ENCODE peak calls at places on chromosomes 7 and 10, in ten cellular contexts. C, B, G, D, Y, T, M, J, Z and E are unnamed samples.

GRCh38 chr10:80498833-80499671 is 38.6 kb upstream of the SH2D4B start:
- DNase-seq in C (no peak), Y (peak), G (peak), Z (peak), T (peak), J (peak), B (peak), D (peak), M (peak), E (peak)

GRCh38 chr10:44973323-44974081 is 5.1 kb downstream of the DEPP1 start:
- DNase-seq in M (peak), C (no peak), J (no peak), G (no peak), Y (no peak), Z (no peak), T (no peak), D (peak), B (no peak), E (peak)

GRCh38 chr7:139117599-139118233 is 8.2 kb upstream of the ZC3HAV1 start:
- DNase-seq in Z (no peak), J (no peak), Y (no peak), G (no peak), D (no peak), T (no peak), B (no peak), C (no peak), M (no peak), E (no peak)

GRCh38 chr7:108308276-108308675 is 148.0 kb downstream of the NRCAM start:
- DNase-seq in G (no peak), M (no peak), T (no peak), Y (no peak), D (no peak), C (no peak), Z (no peak), B (no peak), J (no peak), E (no peak)

GRCh38 chr7:28708458-28708951 is 249.6 kb downstream of the TRIL start:
- DNase-seq in J (no peak), Z (no peak), M (no peak), C (no peak), D (no peak), Y (no peak), T (no peak), B (peak), G (no peak), E (no peak)

GRCh38 chr7:142960955-142961512 is 1.1 kb downstream of the KEL start:
- DNase-seq in Z (peak), G (no peak), T (no peak), M (no peak), D (no peak), C (no peak), B (no peak), Y (no peak), J (no peak), E (no peak)

GRCh38 chr10:8150401-8150905 is 96.0 kb downstream of the GATA3 start:
- DNase-seq in C (no peak), Y (no peak), B (no peak), Z (no peak), M (no peak), G (no peak), J (no peak), D (no peak), T (no peak), E (no peak)

GRCh38 chr7:24510781-24511180 is 62.5 kb upstream of the PALS2 start:
- DNase-seq in B (no peak), G (no peak), M (no peak), Y (no peak), D (no peak), T (no peak), Z (no peak), C (no peak), J (no peak), E (no peak)

GRCh38 chr10:6669269-6669859 is 89.3 kb upstream of the PRKCQ start:
- DNase-seq in D (no peak), Y (peak), Z (peak), M (no peak), C (no peak), G (peak), J (no peak), B (peak), T (peak), E (peak)

GRCh38 chr7:158030071-158030470 is 557.6 kb downstream of the PTPRN2 start:
- DNase-seq in T (no peak), D (no peak), C (no peak), B (no peak), M (no peak), J (no peak), Y (no peak), G (no peak), Z (no peak), E (no peak)

GRCh38 chr7:94375167-94375566 is 19.5 kb upstream of the COL1A2 start:
- DNase-seq in J (peak), C (no peak), T (peak), D (peak), B (peak), G (peak), Y (peak), Z (no peak), M (peak), E (peak)

GRCh38 chr10:96043895-96044580 is 655 bp downstream of the CCNJ start:
- DNase-seq in Y (no peak), D (peak), B (peak), J (peak), T (no peak), C (no peak), M (peak), G (peak), Z (peak), E (peak)

GRCh38 chr7:155833651-155834050 is 21.4 kb upstream of the SHH start:
- DNase-seq in T (no peak), J (peak), Y (no peak), B (no peak), G (no peak), C (no peak), D (peak), Z (no peak), M (no peak), E (no peak)

GRCh38 chr7:116224492-116225098 is 14.3 kb downstream of the TES start:
- DNase-seq in M (no peak), Y (no peak), B (no peak), G (no peak), T (no peak), D (no peak), Z (no peak), J (no peak), C (no peak), E (no peak)

GRCh38 chr7:77353911-77354310 is 62.2 kb downstream of the GSAP start:
- DNase-seq in D (no peak), Z (no peak), J (no peak), B (no peak), Y (no peak), T (no peak), C (no peak), M (no peak), G (no peak), E (no peak)

GRCh38 chr10:107546239-107546638 is 381.7 kb upstream of the SORCS1 start:
- DNase-seq in G (peak), Y (peak), M (no peak), D (no peak), C (no peak), Z (peak), T (peak), J (no peak), B (no peak), E (no peak)

GRCh38 chr7:43537765-43538403 is 45.0 kb upstream of the STK17A start:
- DNase-seq in M (no peak), G (peak), Y (no peak), D (no peak), C (no peak), J (no peak), T (no peak), Z (no peak), B (no peak), E (no peak)

GRCh38 chr7:44063894-44064651 is 1.3 kb downstream of the PGAM2 start:
- DNase-seq in C (no peak), M (no peak), Z (no peak), B (no peak), J (peak), T (no peak), D (peak), G (no peak), Y (no peak), E (no peak)

GRCh38 chr7:108181073-108181985 is 51.2 kb upstream of the LAMB4 start:
- DNase-seq in C (peak), M (no peak), J (no peak), T (peak), G (peak), B (peak), Y (no peak), D (no peak), Z (peak), E (no peak)

GRCh38 chr10:126857178-126857806 is 47.9 kb upstream of the DOCK1 start:
- DNase-seq in D (no peak), J (no peak), B (no peak), G (no peak), C (no peak), Z (no peak), M (no peak), Y (no peak), T (no peak), E (no peak)
- H3K4me3 ChIP-seq in D (no peak), J (no peak), B (no peak), G (no peak), C (no peak), Z (no peak), M (no peak), Y (no peak), T (no peak), E (no peak)

DNA sequence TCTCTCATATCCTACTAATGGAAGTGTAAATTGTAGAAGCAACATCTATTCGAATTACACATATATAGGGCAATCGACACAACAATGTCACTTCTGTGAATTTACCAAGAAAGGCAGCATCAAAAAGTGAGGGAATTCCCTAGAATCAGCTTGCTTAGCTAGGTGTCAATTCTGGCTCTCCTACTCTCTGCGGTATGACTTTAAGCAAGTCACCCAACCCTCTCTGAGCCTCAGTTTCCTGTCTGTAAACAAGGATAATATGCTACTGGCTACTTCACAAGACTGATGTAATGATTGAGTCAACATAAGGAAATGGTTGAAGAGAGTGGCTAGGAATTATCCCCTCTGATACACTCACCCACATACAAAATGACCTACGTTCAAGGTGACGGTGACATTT is 19.4 kb downstream of the CCDC6 start:
- DNase-seq in T (no peak), G (no peak), D (no peak), C (no peak), Y (no peak), Z (peak), J (no peak), M (no peak), B (no peak), E (no peak)
- H3K4me3 ChIP-seq in T (no peak), G (no peak), D (no peak), C (no peak), Y (no peak), Z (no peak), J (no peak), M (no peak), B (no peak), E (no peak)

GRCh38 chr10:29646238-29646902 is 11.6 kb upstream of the SVIL start:
- DNase-seq in M (no peak), B (no peak), D (no peak), G (peak), C (no peak), T (peak), J (no peak), Y (peak), Z (peak), E (no peak)

GRCh38 chr10:29647483-29647882 is 12.7 kb upstream of the SVIL start:
- DNase-seq in J (no peak), Y (no peak), T (no peak), D (no peak), M (no peak), B (peak), Z (no peak), C (no peak), G (no peak), E (no peak)

GRCh38 chr10:29642996-29643395 is 8.2 kb upstream of the SVIL start:
- DNase-seq in C (no peak), M (no peak), T (no peak), G (peak), Z (no peak), J (no peak), D (peak), Y (no peak), B (no peak), E (no peak)

GRCh38 chr10:29646960-29647431 is 12.2 kb upstream of the SVIL start:
- DNase-seq in T (no peak), C (peak), J (no peak), Y (no peak), M (no peak), D (no peak), G (peak), Z (no peak), B (no peak), E (no peak)

GRCh38 chr10:29643785-29644501 is 9.2 kb upstream of the SVIL start:
- DNase-seq in Y (no peak), B (no peak), J (no peak), G (peak), M (peak), T (no peak), Z (no peak), C (no peak), D (peak), E (no peak)
- H3K4me3 ChIP-seq in Y (no peak), B (no peak), J (no peak), G (no peak), M (no peak), T (no peak), Z (no peak), C (no peak), D (no peak), E (no peak)

GRCh38 chr7:64469673-64470072 is 93.2 kb downstream of the ZNF680 start:
- DNase-seq in J (no peak), T (no peak), D (no peak), G (no peak), Y (no peak), C (no peak), M (no peak), Z (no peak), B (no peak), E (no peak)

GRCh38 chr7:64465551-64465950 is 97.3 kb downstream of the ZNF680 start:
- DNase-seq in G (no peak), M (no peak), C (no peak), B (no peak), T (no peak), J (no peak), Y (no peak), Z (no peak), D (no peak), E (no peak)

DNA sequence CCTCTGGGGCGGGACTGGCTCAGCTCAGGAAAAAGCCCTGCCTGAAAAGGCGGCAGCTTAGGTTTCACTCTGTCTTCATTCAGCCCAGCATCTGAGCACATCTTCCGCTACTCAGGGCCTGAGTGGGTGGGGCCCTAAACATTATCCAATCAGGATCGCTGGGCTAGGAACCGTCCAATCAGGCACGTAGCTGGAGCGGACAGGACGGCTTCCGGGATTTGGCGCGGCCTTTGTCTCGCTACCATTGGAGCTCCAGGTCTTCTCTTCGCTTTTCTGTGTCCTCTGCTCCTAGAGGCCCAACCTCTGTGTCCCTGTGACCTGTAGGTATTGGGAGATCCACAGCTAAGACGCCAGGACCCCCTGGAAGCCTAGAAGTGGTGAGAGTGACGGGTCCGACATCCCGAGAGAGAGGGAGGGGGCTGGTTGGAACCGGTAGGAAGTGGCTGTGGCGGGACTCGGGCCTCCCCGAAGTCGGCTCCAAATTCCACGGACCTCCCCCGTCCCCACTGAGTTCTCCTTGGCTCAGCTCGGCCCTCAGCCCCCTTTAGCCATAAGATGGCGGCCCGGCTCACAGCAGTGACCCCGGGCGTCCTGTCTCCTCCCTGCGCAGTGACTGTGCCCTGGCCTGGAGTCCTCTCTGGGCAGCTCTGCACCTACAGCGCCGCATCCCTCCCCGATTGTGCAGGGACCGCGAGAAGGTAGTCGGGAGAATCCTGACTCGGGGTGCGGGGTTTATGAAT is 99.1 kb downstream of the ZNF680 start:
- DNase-seq in D (peak), C (peak), Z (peak), Y (peak), T (no peak), B (peak), G (peak), M (peak), J (peak), E (peak)
- H3K4me3 ChIP-seq in D (peak), C (no peak), Z (no peak), Y (peak), T (no peak), B (no peak), G (peak), M (peak), J (peak), E (no peak)

DNA sequence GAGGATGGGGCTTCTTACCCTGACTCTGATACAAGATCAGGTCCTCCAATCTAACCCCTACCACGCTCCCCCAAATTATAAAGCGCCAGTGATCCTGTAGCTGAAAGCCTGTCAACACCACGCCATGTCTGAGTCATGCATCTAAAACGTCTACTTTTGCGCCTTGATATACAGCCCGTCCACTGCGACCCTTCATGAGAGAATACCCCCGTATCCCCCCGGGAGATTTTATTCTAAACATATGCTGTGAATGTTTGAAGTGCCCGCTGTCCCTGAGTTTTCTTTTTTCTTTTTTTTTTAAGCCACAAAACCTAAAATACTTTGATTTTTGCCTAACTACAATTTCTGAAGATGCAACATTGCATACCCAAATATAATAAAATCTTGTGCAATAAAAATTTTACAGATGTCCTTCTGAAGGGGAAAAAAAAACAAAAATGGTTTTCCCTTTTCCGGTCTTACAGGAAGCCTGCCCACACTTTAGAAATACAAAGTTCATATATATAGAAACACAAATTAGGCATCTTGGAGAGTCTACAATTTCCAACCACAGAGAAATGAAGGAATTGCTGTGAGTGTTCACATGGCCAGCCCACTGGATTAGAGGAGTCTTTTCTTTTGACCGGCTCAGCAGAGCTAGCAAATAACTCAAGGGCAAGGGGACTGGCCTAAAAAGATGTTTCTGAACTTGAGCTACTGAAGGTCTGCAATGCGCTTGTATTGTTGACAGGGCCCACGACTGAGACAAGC is 92.6 kb downstream of the GLI3 start:
- DNase-seq in G (peak), T (no peak), M (no peak), C (no peak), Y (peak), Z (no peak), B (no peak), D (no peak), J (no peak), E (no peak)
- H3K4me3 ChIP-seq in G (peak), T (peak), M (no peak), C (no peak), Y (peak), Z (no peak), B (no peak), D (no peak), J (no peak), E (no peak)

GRCh38 chr7:130091999-130092398 is 21.7 kb downstream of the KLHDC10 start:
- DNase-seq in M (no peak), Y (no peak), C (no peak), J (no peak), B (no peak), D (no peak), G (no peak), T (no peak), Z (no peak), E (no peak)
- H3K4me3 ChIP-seq in M (no peak), Y (no peak), C (no peak), J (no peak), B (no peak), D (no peak), G (no peak), T (no peak), Z (no peak), E (no peak)

DNA sequence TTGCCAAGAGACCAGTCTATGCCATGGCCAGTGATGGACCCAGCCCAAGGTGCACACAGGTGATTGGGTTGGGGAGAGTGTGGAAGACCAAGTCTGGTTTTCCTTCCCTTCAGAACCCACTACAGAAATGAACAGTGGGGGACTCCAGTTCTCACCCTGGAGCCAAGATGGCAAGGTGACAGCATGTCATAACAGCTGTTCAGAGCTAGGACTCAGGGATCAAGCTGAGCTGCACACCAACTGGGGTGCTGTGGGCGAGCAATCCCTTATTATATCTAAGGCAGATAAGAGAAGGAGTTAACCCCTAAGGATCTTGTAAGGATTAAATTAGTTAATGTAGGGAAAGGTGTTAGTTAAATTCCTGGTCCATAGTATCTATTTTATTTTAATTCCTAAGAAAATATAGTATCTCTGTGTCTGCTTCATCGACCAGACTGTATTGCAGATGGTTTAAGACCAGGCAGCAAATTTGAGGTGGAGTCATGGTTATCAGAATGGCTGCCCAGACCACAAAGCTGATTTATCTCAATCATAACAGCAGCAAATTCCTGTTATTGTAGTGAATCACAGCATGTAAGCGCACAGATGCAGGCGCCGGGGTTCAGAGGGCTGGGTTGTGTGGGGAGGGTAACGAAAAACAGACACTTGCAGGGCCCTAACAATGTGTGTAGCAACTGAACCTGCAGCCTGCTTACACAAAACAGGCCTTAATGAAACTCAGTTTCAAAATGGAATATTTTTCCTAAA is 208.7 kb upstream of the ZNF32 start:
- DNase-seq in Y (peak), D (no peak), C (no peak), G (peak), J (no peak), Z (no peak), M (no peak), T (no peak), B (no peak), E (no peak)
- H3K4me3 ChIP-seq in Y (no peak), D (no peak), C (no peak), G (no peak), J (no peak), Z (no peak), M (no peak), T (no peak), B (no peak), E (no peak)

GRCh38 chr7:129784783-129785456 is 167.8 kb downstream of the UBE2H start:
- DNase-seq in M (peak), Z (no peak), Y (no peak), J (no peak), T (no peak), C (no peak), B (peak), D (no peak), G (no peak), E (peak)
- H3K4me3 ChIP-seq in M (no peak), Z (no peak), Y (no peak), J (no peak), T (no peak), C (no peak), B (no peak), D (no peak), G (no peak), E (no peak)

DNA sequence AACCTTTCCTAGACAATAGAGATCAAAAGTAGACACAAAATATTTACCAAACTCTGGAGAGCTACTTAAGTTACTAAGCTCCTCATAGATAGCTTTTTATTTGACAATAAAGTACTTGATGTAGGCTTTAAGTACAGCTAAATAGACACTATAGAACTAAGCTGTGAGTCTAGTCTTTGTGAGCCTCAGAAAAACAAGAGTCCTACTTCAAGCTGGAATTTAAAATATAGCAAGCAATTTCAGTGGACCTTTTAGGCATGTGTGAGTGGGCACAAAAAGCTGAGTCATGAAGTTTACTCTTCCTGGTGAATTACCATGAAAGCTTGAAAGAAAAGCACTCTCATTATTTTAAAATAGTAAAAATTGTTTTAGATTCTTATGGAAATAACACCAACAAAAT is 76.1 kb downstream of the ADD3 start:
- DNase-seq in J (no peak), Y (no peak), C (no peak), D (no peak), G (peak), M (no peak), T (no peak), B (no peak), Z (peak), E (no peak)
- H3K4me3 ChIP-seq in J (no peak), Y (no peak), C (no peak), D (no peak), G (no peak), M (no peak), T (no peak), B (no peak), Z (no peak), E (no peak)